ENCODE peak calls at places on chromosomes 11 and 22, in four cellular contexts. T is Peyer's patch, H is cardiac fibroblast, D is iPS DF 6.9. Q is an unnamed sample.

GRCh38 chr22:32674925-32675825 is 126.3 kb upstream of the TIMP3 start:
- DNase-seq in T (no peak), H (peak), D (no peak), Q (no peak)

GRCh38 chr11:134244593-134244992 is 8.6 kb downstream of the THYN1 start:
- DNase-seq in T (no peak), H (peak), D (no peak), Q (peak)

GRCh38 chr11:59172345-59173079 is 580 bp downstream of the DTX4 start:
- DNase-seq in T (peak), H (no peak), D (no peak), Q (no peak)

GRCh38 chr11:31912808-31913207 is 101.7 kb upstream of the PAX6 start:
- DNase-seq in T (no peak), H (no peak), D (no peak), Q (no peak)

GRCh38 chr22:47779474-47779873 is 1017.0 kb downstream of the TBC1D22A start:
- DNase-seq in T (no peak), H (no peak), D (no peak), Q (no peak)

GRCh38 chr11:133362921-133363320 is 169.4 kb downstream of the OPCML start:
- DNase-seq in T (no peak), H (no peak), D (no peak), Q (no peak)

GRCh38 chr11:116948375-116948774 is 111.0 kb upstream of the APOA1 start:
- DNase-seq in T (no peak), H (peak), D (no peak), Q (no peak)

GRCh38 chr11:92750794-92751193 is 218.7 kb upstream of the MTNR1B start:
- DNase-seq in T (no peak), H (no peak), D (no peak), Q (no peak)

GRCh38 chr11:725624-726202 is 19.7 kb downstream of the EPS8L2 start:
- DNase-seq in T (no peak), H (no peak), D (no peak), Q (no peak)

GRCh38 chr11:10476927-10477689 is 22.0 kb downstream of the AMPD3 start:
- DNase-seq in T (no peak), H (no peak), D (no peak), Q (no peak)

GRCh38 chr11:123251656-123252344 is 56.8 kb upstream of the CLMP start:
- DNase-seq in T (no peak), H (peak), D (no peak), Q (no peak)

GRCh38 chr11:6475936-6476335 is 2.2 kb upstream of the TRIM3 start:
- DNase-seq in T (no peak), H (no peak), D (no peak), Q (no peak)

DNA sequence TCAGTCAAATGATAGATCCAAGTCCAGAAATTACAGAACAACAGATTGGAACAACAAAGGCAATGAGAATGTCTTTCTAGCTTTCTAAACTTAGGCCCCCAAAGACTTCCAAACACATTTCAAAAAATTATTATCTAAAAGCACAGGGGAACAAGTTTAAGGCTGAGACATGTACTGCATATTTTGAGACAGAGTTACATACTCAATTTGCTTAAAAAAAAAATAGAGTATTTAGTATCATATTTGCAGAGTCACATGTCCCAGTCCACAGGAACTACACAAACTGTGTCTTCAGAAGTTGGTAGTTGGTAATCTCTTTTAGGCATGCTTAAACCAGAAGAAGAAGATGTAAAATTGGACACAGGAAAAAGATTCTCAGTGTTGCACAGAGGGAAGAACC is 127.2 kb downstream of the MAML2 start:
- DNase-seq in T (no peak), H (no peak), D (no peak), Q (no peak)
- H3K4me3 ChIP-seq in T (no peak), H (no peak), D (no peak), Q (no peak)

DNA sequence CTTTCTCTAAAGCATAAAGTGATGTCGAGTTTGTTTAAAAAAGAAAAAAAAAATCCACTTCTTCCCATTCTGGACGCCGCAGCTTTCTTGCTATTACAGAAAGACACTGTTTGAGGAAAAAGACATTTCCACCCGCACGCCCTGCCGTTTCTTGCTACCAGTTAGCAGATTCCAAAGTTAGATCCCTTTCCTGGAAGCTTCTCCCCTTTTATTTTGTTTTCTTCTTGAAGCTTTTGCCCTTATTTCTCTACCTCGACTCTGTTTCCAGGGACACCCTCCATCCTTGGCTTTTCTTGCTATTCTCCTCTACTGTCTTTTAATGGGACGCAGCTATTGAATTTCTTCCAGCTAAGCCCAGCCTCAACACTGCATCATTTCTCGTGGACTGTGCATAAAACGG is 1.5 kb downstream of the GRIA4 start:
- DNase-seq in T (no peak), H (no peak), D (no peak), Q (no peak)
- H3K4me3 ChIP-seq in T (peak), H (no peak), D (peak), Q (no peak)

DNA sequence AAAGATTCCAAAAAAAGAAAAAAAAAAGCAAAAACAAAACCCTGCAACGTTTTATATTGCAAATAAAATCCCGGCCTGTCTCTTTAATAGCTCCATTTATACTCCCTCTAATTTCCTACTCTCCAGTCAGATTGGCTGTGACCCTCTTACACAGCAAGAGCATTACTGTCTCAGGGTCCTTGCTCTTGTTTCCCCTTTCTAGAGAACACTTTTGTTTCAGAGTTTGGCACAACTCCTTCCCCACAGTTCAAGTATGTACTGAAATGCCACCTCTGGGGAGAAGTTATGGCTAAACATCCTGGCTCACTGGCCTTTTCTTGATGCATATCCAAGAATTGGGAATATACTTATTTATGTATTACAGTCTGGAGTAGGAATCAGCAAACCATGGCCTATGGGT is 2.6 kb downstream of the CASP12 start:
- DNase-seq in T (no peak), H (peak), D (no peak), Q (no peak)
- H3K4me3 ChIP-seq in T (no peak), H (no peak), D (no peak), Q (no peak)

DNA sequence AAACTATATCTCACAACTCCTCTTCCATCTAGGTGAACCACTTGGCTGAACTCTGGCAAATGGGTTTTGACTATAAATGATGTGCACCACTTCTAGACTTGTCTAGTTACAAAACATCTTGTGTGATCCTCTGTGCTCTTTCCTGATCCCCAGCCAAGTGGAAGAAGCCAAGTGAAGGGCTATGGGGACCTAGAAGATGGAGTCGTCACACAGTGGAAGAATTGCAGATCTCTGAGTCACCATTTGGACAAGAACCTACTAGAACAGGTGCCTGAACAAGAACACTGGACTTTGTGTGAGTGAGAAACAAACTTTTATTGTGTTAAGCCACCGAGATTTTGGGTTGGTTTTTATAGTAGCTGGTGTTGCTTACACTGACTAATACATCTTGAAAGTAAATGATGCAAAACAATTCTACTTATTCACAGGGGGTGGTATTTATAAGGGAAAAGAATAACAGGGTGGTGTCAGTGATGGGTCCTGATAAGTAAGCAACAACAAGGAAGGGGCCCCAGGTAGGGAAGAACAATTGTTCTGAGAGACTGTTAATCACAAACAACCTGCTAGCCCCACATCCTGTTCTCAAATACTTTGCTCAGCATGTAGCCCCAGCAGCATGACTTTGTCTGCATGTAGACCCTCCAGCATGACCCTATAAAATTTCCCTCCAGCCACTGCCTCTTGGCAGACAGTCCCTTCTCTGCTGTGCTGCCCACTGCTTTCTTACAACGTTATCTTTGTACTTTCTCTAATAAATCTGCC is 280.7 kb upstream of the PLET1 start:
- DNase-seq in T (no peak), H (no peak), D (no peak), Q (no peak)
- H3K4me3 ChIP-seq in T (no peak), H (no peak), D (no peak), Q (no peak)

GRCh38 chr22:36258750-36259619 is 6.1 kb downstream of the APOL1 start:
- DNase-seq in T (no peak), H (peak), D (peak), Q (no peak)
- H3K4me3 ChIP-seq in T (no peak), H (no peak), D (no peak), Q (no peak)

GRCh38 chr11:69836401-69836800 is 17.2 kb upstream of the FGF3 start:
- DNase-seq in T (no peak), H (no peak), D (no peak), Q (no peak)

GRCh38 chr11:69834251-69834650 is 15.0 kb upstream of the FGF3 start:
- DNase-seq in T (no peak), H (no peak), D (no peak), Q (no peak)

GRCh38 chr11:69832561-69833413 is 13.6 kb upstream of the FGF3 start:
- DNase-seq in T (no peak), H (no peak), D (no peak), Q (no peak)

GRCh38 chr11:69837791-69838190 is 18.6 kb upstream of the FGF3 start:
- DNase-seq in T (no peak), H (no peak), D (no peak), Q (no peak)

GRCh38 chr11:69834811-69835800 is 15.9 kb upstream of the FGF3 start:
- DNase-seq in T (no peak), H (no peak), D (no peak), Q (no peak)
- H3K4me3 ChIP-seq in T (no peak), H (no peak), D (no peak), Q (no peak)

Q was measured in Jurkat, Clone E6-1.